ENCODE peak calls at places on chromosomes 4 and X, in eight cellular contexts. Y is choroid plexus epithelial cell; P is thoracic aorta; I is mammary epithelial cell; R is CD8-positive, alpha-beta T cell; F is tibial nerve; B is psoas muscle; V is endothelial cell of umbilical vein. Z is an unnamed sample.

GRCh38 chr4:15913631-15913970 is 24.9 kb downstream of the FGFBP1 start:
- DNase-seq in P (no peak), I (peak; percentile 99), V (peak; percentile 72), B (no peak), R (no peak), Y (peak; percentile 97), F (no peak), Z (peak; percentile 95)

GRCh38 chr4:82638479-82638878 is 76.7 kb upstream of the TMEM150C start:
- DNase-seq in P (no peak), V (no peak), Y (peak; percentile 12), R (no peak), F (no peak), B (no peak), I (no peak), Z (no peak)

GRCh38 chrX:24350217-24350616 is 10.2 kb upstream of the SUPT20HL1 start:
- DNase-seq in V (no peak), P (no peak), B (no peak), R (no peak), F (no peak), Y (no peak), I (no peak), Z (no peak)

GRCh38 chrX:109992203-109992602 is 10.7 kb upstream of the TMEM164 start:
- DNase-seq in I (no peak), V (no peak), B (no peak), Y (no peak), P (no peak), F (no peak), R (no peak), Z (no peak)

GRCh38 chr4:44544158-44544557 is 95.5 kb upstream of the KCTD8 start:
- DNase-seq in R (no peak), B (no peak), P (no peak), I (peak; percentile 42), V (no peak), F (no peak), Y (no peak), Z (no peak)

GRCh38 chr4:142809559-142809958 is 36.5 kb downstream of the INPP4B start:
- DNase-seq in R (no peak), I (no peak), V (no peak), F (no peak), B (no peak), P (no peak), Y (no peak), Z (no peak)

GRCh38 chr4:56907489-56908205 is at the start of gene REST:
- DNase-seq in R (peak; percentile 84), V (peak; percentile 68), P (peak; percentile 13), F (peak; percentile 62), I (peak; percentile 55), B (peak; percentile 85), Y (peak; percentile 63), Z (peak; percentile 82)

GRCh38 chr4:20046931-20047677 is 204.6 kb upstream of the SLIT2 start:
- DNase-seq in R (no peak), V (no peak), Y (peak; percentile 38), B (no peak), I (no peak), F (no peak), P (no peak), Z (no peak)

GRCh38 chrX:150690126-150690525 is 3.1 kb upstream of the MTMR1 start:
- DNase-seq in F (no peak), B (no peak), V (no peak), P (no peak), Y (peak; percentile 96), I (peak; percentile 89), R (no peak), Z (peak; percentile 74)

GRCh38 chr4:7810792-7811535 is 128.7 kb downstream of the AFAP1 start:
- DNase-seq in Y (no peak), I (no peak), V (no peak), R (no peak), F (no peak), B (no peak), P (no peak), Z (no peak)

GRCh38 chrX:44876076-44876475 is 3.1 kb downstream of the KDM6A start:
- DNase-seq in Y (no peak), R (no peak), P (no peak), I (peak; percentile 53), B (no peak), V (peak; percentile 3), F (no peak), Z (no peak)

GRCh38 chr4:99734583-99735322 is 77.1 kb upstream of the C4orf54 start:
- DNase-seq in I (no peak), P (no peak), Y (no peak), V (no peak), F (no peak), B (no peak), R (no peak), Z (no peak)

GRCh38 chr4:29970626-29971025 is 749.5 kb upstream of the PCDH7 start:
- DNase-seq in B (no peak), I (no peak), Y (no peak), R (no peak), V (peak; percentile 7), P (no peak), F (no peak), Z (peak; percentile 41)
- TF ChIP-seq CTCF in B (no peak), I (peak; percentile 23), Y (no peak), R (no peak), V (no peak), P (no peak), F (no peak), Z (no peak)

GRCh38 chr4:25759101-25759500 is 103.5 kb downstream of the SLC34A2 start:
- DNase-seq in V (no peak), F (no peak), Y (no peak), P (no peak), R (no peak), B (no peak), I (no peak), Z (no peak)
- H3K4me3 ChIP-seq in V (no peak overlapping the region), F (no peak overlapping the region), Y (no peak overlapping the region), P (no peak overlapping the region), R (no peak overlapping the region), B (no peak overlapping the region), I (no peak overlapping the region), Z (no peak overlapping the region)

DNA sequence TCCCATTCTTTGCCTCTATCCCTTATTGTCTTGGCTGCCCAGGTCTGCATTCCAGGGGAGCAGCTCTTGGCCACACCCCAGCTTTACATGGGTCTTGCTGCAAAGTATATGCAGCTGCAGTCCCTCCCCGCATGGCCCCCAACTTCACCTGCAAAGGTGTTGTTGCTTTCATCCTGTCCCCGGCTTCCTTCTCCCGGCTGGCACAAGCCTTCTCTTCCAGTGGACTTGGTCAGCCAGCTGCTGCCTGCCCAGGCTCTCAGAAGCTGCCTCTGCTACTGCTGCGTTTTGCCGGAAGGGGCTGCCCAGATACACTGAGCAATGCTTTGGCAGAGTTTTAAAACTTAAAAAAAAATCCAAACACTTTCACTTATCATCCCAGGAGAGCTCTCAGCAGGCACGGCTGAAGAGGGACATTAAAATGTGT is 121.2 kb upstream of the PDLIM3 start:
- DNase-seq in F (peak; percentile 10), V (peak; percentile 61), B (peak; percentile 54), Y (peak; percentile 82), R (no peak), I (peak; percentile 46), P (no peak), Z (peak; percentile 19)
- TF ChIP-seq CTCF in F (peak; percentile 48), V (peak; percentile 43), B (peak; percentile 22), Y (peak; percentile 84), R (no peak), I (peak; percentile 61), P (peak; percentile 60), Z (peak; percentile 78)

GRCh38 chrX:7109838-7110793 is 37.4 kb upstream of the STS start:
- DNase-seq in F (no peak), V (no peak), R (no peak), Y (no peak), I (no peak), B (no peak), P (no peak), Z (peak; percentile 42)

GRCh38 chrX:7110821-7111276 is 36.7 kb upstream of the STS start:
- DNase-seq in V (no peak), R (no peak), B (no peak), Y (no peak), F (no peak), P (no peak), I (peak; percentile 18), Z (no peak)

GRCh38 chrX:7111518-7111917 is 36.0 kb upstream of the STS start:
- DNase-seq in Y (no peak), V (no peak), I (no peak), P (no peak), B (no peak), R (no peak), F (no peak), Z (no peak)

GRCh38 chrX:7107968-7108480 is 39.5 kb upstream of the STS start:
- DNase-seq in R (no peak), I (no peak), B (no peak), F (no peak), Y (no peak), P (no peak), V (no peak), Z (no peak)

DNA sequence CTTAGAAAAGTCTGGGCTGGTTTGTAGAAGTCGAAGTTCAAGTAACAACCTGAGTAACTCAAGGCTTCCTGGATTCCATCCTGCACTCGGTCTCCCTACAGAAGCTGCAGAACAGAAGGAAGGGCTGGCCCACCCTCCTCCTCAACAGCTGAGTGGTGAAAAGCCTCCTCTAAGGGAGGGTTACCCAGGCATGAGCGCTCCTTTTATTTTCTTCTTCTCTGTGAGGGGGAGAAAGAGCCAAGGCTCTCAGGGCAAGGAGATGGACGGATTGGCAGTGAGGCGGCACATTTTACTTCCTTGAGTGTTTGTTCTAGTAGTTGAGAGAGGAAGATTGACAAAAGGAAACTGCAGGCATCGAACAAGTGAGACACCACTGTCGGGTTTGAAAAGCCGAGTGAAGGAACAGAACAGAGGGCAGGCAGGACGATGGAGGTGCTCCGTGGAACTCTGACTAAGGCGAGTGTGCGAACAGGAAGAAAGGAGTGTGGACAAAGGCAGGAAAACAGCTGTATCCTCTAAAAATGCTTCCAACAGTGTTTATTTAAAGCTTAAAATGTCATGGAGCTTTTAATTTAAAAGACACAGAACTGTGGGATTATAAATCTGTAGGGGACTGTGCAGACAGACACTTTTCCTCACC is 38.4 kb upstream of the STS start:
- DNase-seq in P (no peak), R (no peak), V (peak; percentile 84), B (no peak), F (no peak), I (no peak), Y (no peak), Z (peak; percentile 7)
- H3K4me3 ChIP-seq in P (peak overlapping the region; percentile 24), R (no peak overlapping the region), V (peak overlapping the region; percentile 51), B (peak overlapping the region; percentile 19), F (no peak overlapping the region), I (no peak overlapping the region), Y (peak overlapping the region; percentile 29), Z (no peak overlapping the region)

GRCh38 chr4:22408474-22408873 is 107.4 kb downstream of the ADGRA3 start:
- DNase-seq in P (no peak), R (no peak), I (no peak), F (no peak), Y (no peak), B (no peak), V (no peak), Z (no peak)

GRCh38 chr4:22412013-22412412 is 103.9 kb downstream of the ADGRA3 start:
- DNase-seq in I (no peak), Y (no peak), F (no peak), V (no peak), B (no peak), P (no peak), R (no peak), Z (no peak)

GRCh38 chr4:22413416-22413815 is 102.5 kb downstream of the ADGRA3 start:
- DNase-seq in V (no peak), Y (no peak), B (no peak), F (no peak), P (no peak), R (no peak), I (no peak), Z (no peak)

GRCh38 chr4:22407361-22407760 is 108.5 kb downstream of the ADGRA3 start:
- DNase-seq in I (no peak), Y (no peak), V (no peak), P (no peak), B (no peak), R (no peak), F (no peak), Z (no peak)

GRCh38 chr4:22410645-22411247 is 105.1 kb downstream of the ADGRA3 start:
- DNase-seq in F (no peak), V (peak; percentile 36), P (no peak), B (no peak), R (no peak), I (no peak), Y (peak; percentile 30), Z (peak; percentile 32)
- TF ChIP-seq CTCF in F (peak; percentile 62), V (peak; percentile 12), P (peak; percentile 48), B (peak; percentile 63), R (peak; percentile 94), I (peak; percentile 44), Y (peak; percentile 52), Z (peak; percentile 46)

Z was measured in cardiac muscle cell.